ENCODE peak calls at places on chromosomes 7 and 10, in six cellular contexts. P, Q, T, M, G and D are unnamed samples. For H3K4me1, the result is how much of the 10 kb centered on the place peaks cover.

GRCh38 chr10:101304316-101304715 is 49.6 kb upstream of the BTRC start:
- DNase-seq in Q (no peak), M (no peak), G (no peak), P (no peak), T (no peak), D (no peak)

GRCh38 chr7:127419196-127419595 is 26.7 kb upstream of the ZNF800 start:
- DNase-seq in P (no peak), G (no peak), M (no peak), T (no peak), Q (no peak), D (no peak)

GRCh38 chr7:115218076-115218475 is 296.2 kb downstream of the MDFIC start:
- DNase-seq in Q (no peak), G (peak), P (no peak), T (no peak), M (no peak), D (no peak)

GRCh38 chr10:96513686-96514551 is at the start of gene TLL2:
- DNase-seq in M (peak), T (peak), G (no peak), Q (peak), P (peak), D (peak)

GRCh38 chr7:13111230-13111629 is 423.8 kb downstream of the ARL4A start:
- DNase-seq in T (peak), G (no peak), P (no peak), Q (no peak), M (no peak), D (no peak)

GRCh38 chr10:126278846-126279245 is 109.4 kb downstream of the ADAM12 start:
- DNase-seq in M (no peak), Q (no peak), P (no peak), G (no peak), T (peak), D (no peak)

GRCh38 chr7:138388673-138389491 is 71.2 kb upstream of the TRIM24 start:
- DNase-seq in P (no peak), T (no peak), M (no peak), Q (peak), G (peak), D (no peak)

GRCh38 chr10:133475821-133476640 is 22.3 kb downstream of the SCART1 start:
- DNase-seq in T (no peak), P (peak), G (no peak), Q (no peak), M (no peak), D (no peak)

GRCh38 chr7:12031186-12031585 is 179.9 kb upstream of the TMEM106B start:
- DNase-seq in T (peak), Q (no peak), G (no peak), P (no peak), M (no peak), D (no peak)

GRCh38 chr10:5905854-5906507 is 15.9 kb downstream of the FBH1 start:
- DNase-seq in P (no peak), G (no peak), T (no peak), Q (no peak), M (peak), D (no peak)

GRCh38 chr7:159166530-159166929 is 21.9 kb upstream of the VIPR2 start:
- DNase-seq in P (no peak), Q (no peak), G (no peak), T (no peak), M (no peak), D (no peak)

GRCh38 chr7:31874631-31875374 is 187.8 kb downstream of the PPP1R17 start:
- DNase-seq in Q (no peak), G (no peak), T (no peak), M (no peak), P (no peak), D (no peak)

GRCh38 chr10:28587270-28587969 is 54.5 kb downstream of the WAC start:
- DNase-seq in T (peak), M (no peak), G (no peak), Q (no peak), P (no peak), D (no peak)

GRCh38 chr7:197413-198335 is 5.3 kb downstream of the FAM20C start:
- DNase-seq in M (no peak), G (no peak), Q (no peak), T (no peak), P (no peak), D (no peak)

GRCh38 chr10:29689001-29689400 is 54.2 kb upstream of the SVIL start:
- DNase-seq in Q (peak), G (no peak), P (no peak), M (no peak), T (peak), D (no peak)

GRCh38 chr10:97915761-97916160 is 66.1 kb downstream of the GOLGA7B start:
- DNase-seq in M (no peak), P (no peak), T (no peak), G (no peak), Q (no peak), D (no peak)

DNA sequence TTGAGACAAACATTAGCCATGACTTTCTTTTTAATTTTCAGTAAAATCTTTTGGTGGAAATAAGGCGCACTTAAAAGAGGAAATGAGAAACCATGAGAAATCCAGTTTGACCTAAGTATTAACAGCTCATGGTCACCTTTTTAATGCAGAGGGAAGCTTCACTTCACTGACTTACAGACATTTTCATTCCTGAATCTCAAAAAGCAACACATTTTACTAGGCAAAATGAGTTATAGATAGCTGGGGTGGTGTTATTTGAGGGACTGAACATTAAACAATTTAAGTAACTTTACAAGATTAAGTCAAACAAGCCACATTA is 76.4 kb downstream of the SEMA3C start:
- DNase-seq in P (no peak), G (no peak), M (no peak), Q (no peak), T (no peak), D (no peak)
- H3K4me1 ChIP-seq in P (under half), G (under half), M (under half), Q (half or more), T (under half), D (under half)

GRCh38 chr7:73702226-73702625 is 17.2 kb downstream of the STX1A start:
- DNase-seq in M (no peak), T (no peak), G (peak), P (no peak), Q (peak), D (no peak)

GRCh38 chr7:73701357-73701995 is 18.0 kb downstream of the STX1A start:
- DNase-seq in T (peak), P (peak), G (peak), Q (peak), M (peak), D (no peak)

GRCh38 chr7:73700070-73700423 is 16.6 kb downstream of the BUD23 start:
- DNase-seq in M (no peak), T (no peak), Q (no peak), G (no peak), P (no peak), D (no peak)

GRCh38 chr7:73699370-73700069 is 16.1 kb downstream of the BUD23 start:
- DNase-seq in P (peak), T (no peak), Q (no peak), M (no peak), G (peak), D (no peak)

DNA sequence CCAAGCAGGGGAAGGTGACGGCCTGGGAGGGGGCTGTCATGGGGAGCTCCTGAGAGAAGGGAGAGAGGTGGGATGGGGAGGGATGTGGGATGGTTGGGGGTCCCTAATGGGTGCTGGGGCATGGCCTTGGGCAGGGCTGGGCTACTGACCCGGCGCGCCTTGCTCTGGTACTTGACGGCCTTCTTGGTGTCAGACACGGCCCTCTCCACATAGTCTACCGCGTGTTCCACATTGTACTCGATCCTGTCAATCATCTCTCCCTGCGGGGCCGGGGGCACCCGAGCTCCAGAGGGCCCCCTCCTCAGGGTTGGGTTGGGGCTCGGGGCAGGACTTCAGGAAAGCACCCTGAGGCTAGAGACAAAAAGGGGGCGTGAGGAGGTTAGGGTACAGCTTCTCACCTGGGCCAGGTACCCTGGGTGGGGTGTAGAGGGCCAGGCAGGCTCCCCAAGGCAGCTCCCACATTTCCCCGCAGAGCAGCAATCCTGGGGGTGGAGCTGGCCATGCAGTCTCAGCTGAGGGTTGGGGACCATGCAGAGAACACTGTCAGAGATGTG is 17.3 kb downstream of the BUD23 start:
- DNase-seq in T (no peak), P (peak), Q (no peak), M (no peak), G (peak), D (no peak)
- H3K4me1 ChIP-seq in T (under half), P (under half), Q (half or more), M (under half), G (under half), D (under half)

GRCh38 chr10:33876547-33877400 is 542.3 kb upstream of the NRP1 start:
- DNase-seq in T (no peak), M (peak), Q (peak), G (no peak), P (no peak), D (no peak)

GRCh38 chr10:33880291-33880690 is 545.8 kb upstream of the NRP1 start:
- DNase-seq in G (no peak), Q (no peak), P (no peak), M (no peak), T (no peak), D (no peak)

GRCh38 chr10:33871557-33871956 is 537.1 kb upstream of the NRP1 start:
- DNase-seq in T (no peak), Q (no peak), M (no peak), P (no peak), G (no peak), D (no peak)

GRCh38 chr10:33878238-33878637 is 543.8 kb upstream of the NRP1 start:
- DNase-seq in P (no peak), Q (no peak), T (no peak), M (no peak), G (no peak), D (no peak)

DNA sequence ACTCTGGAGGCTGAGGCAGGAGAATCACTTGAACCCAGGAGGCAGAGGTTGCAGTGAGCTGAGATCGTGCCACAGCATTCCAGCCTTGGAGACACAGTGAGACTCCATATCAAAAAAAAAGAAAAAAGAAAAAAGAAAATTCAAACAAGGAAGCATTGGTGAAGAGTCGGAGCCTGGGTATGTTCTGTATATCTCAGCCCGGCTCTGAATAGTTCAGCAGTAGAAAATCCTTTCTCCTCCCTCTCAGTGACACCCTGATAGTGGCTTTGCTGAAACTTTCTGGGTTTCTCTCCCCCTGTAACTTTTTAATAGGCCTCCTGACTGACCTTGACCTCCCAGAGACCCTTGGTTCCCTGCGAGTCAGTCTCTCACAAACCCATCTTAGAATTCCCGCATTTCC is 541.5 kb upstream of the NRP1 start:
- DNase-seq in Q (no peak), G (no peak), M (no peak), T (no peak), P (no peak), D (no peak)
- H3K4me1 ChIP-seq in Q (under half), G (under half), M (under half), T (under half), P (under half), D (under half)

GRCh38 chr10:12180221-12180974 is 15.3 kb downstream of the NUDT5 start:
- DNase-seq in Q (no peak), M (no peak), T (no peak), P (no peak), G (no peak), D (no peak)
- H3K4me1 ChIP-seq in Q (under half), M (under half), T (under half), P (under half), G (under half), D (under half)

GRCh38 chr7:69448071-69448470 is 150.2 kb upstream of the AUTS2 start:
- DNase-seq in P (no peak), G (no peak), M (no peak), T (no peak), Q (no peak), D (no peak)
- H3K4me1 ChIP-seq in P (under half), G (under half), M (under half), T (under half), Q (under half), D (under half)

GRCh38 chr10:114340816-114341215 is 63.5 kb downstream of the AFAP1L2 start:
- DNase-seq in G (no peak), Q (no peak), T (no peak), M (no peak), P (no peak), D (no peak)
- H3K4me1 ChIP-seq in G (under half), Q (under half), T (under half), M (under half), P (under half), D (under half)

GRCh38 chr7:4749798-4750197 is 25.6 kb upstream of the AP5Z1 start:
- DNase-seq in T (no peak), Q (no peak), P (no peak), G (no peak), M (no peak), D (no peak)
- H3K4me1 ChIP-seq in T (under half), Q (under half), P (under half), G (under half), M (under half), D (half or more)

GRCh38 chr7:22559829-22560489 is 60.0 kb upstream of the STEAP1B start:
- DNase-seq in M (peak), G (peak), T (peak), Q (peak), P (peak), D (peak)

GRCh38 chr7:22561895-22562593 is 62.1 kb upstream of the STEAP1B start:
- DNase-seq in G (peak), P (no peak), T (peak), Q (no peak), M (no peak), D (no peak)

GRCh38 chr7:22563621-22564241 is 63.7 kb upstream of the STEAP1B start:
- DNase-seq in P (no peak), M (no peak), T (peak), Q (no peak), G (peak), D (no peak)

GRCh38 chr7:22563115-22563514 is 63.1 kb upstream of the STEAP1B start:
- DNase-seq in M (no peak), P (no peak), Q (no peak), T (peak), G (peak), D (no peak)

GRCh38 chr7:22561356-22561755 is 61.4 kb upstream of the STEAP1B start:
- DNase-seq in P (no peak), M (peak), T (peak), Q (peak), G (peak), D (no peak)
- H3K4me1 ChIP-seq in P (under half), M (under half), T (under half), Q (half or more), G (half or more), D (under half)

GRCh38 chr10:124144536-124144935 is 51.1 kb upstream of the CHST15 start:
- DNase-seq in G (no peak), P (no peak), M (no peak), T (no peak), Q (no peak), D (no peak)
- H3K4me1 ChIP-seq in G (under half), P (under half), M (under half), T (under half), Q (under half), D (under half)

GRCh38 chr10:116767235-116767634 is 24.9 kb upstream of the HSPA12A start:
- DNase-seq in M (peak), T (no peak), P (no peak), Q (peak), G (no peak), D (no peak)

GRCh38 chr10:116769791-116770190 is 27.4 kb upstream of the HSPA12A start:
- DNase-seq in T (peak), P (no peak), Q (no peak), M (no peak), G (no peak), D (no peak)

GRCh38 chr10:116769368-116769767 is 27.0 kb upstream of the HSPA12A start:
- DNase-seq in Q (no peak), T (no peak), P (no peak), G (no peak), M (no peak), D (no peak)

GRCh38 chr10:116770281-116770680 is 27.9 kb upstream of the HSPA12A start:
- DNase-seq in Q (no peak), G (no peak), T (no peak), M (no peak), P (no peak), D (no peak)

GRCh38 chr10:116768786-116769185 is 26.4 kb upstream of the HSPA12A start:
- DNase-seq in Q (no peak), T (peak), G (peak), P (no peak), M (no peak), D (no peak)
- H3K4me1 ChIP-seq in Q (half or more), T (under half), G (half or more), P (under half), M (under half), D (under half)